ENCODE peak calls at places on chromosomes 13 and 19, in eight cellular contexts. D, X, Y, M, I, L, Z and E are unnamed samples.

GRCh38 chr13:110455941-110456340 is 105.6 kb downstream of the RAB20 start:
- DNase-seq in D (peak), X (peak), Y (peak), M (peak), I (peak), L (peak), Z (peak), E (peak)

GRCh38 chr13:95269756-95270155 is 31.5 kb downstream of the ABCC4 start:
- DNase-seq in D (no peak), X (no peak), Y (no peak), M (no peak), I (no peak), L (no peak), Z (no peak), E (no peak)

GRCh38 chr13:100470841-100471505 is 117.6 kb downstream of the GGACT start:
- DNase-seq in D (no peak), X (no peak), Y (no peak), M (no peak), I (no peak), L (no peak), Z (no peak), E (no peak)

GRCh38 chr13:110265682-110266430 is 41.1 kb downstream of the COL4A1 start:
- DNase-seq in D (no peak), X (no peak), Y (no peak), M (no peak), I (peak), L (no peak), Z (no peak), E (peak)

GRCh38 chr13:106234656-106235055 is 300.8 kb downstream of the EFNB2 start:
- DNase-seq in D (no peak), X (no peak), Y (no peak), M (no peak), I (no peak), L (no peak), Z (no peak), E (no peak)

GRCh38 chr19:40059624-40060023 is 3.6 kb upstream of the ZNF780B start:
- DNase-seq in D (no peak), X (no peak), Y (no peak), M (no peak), I (no peak), L (no peak), Z (no peak), E (no peak)

GRCh38 chr13:111572956-111573355 is 252.5 kb downstream of the TEX29 start:
- DNase-seq in D (no peak), X (no peak), Y (no peak), M (no peak), I (no peak), L (no peak), Z (no peak), E (peak)

GRCh38 chr19:14772467-14772866 is 5.9 kb downstream of the ADGRE2 start:
- DNase-seq in D (no peak), X (no peak), Y (no peak), M (no peak), I (no peak), L (no peak), Z (no peak), E (peak)

GRCh38 chr13:113776231-113777125 is 17.5 kb downstream of the TMEM255B start:
- DNase-seq in D (no peak), X (no peak), Y (no peak), M (no peak), I (no peak), L (no peak), Z (no peak), E (no peak)

GRCh38 chr19:30209617-30210600 is 162.3 kb upstream of the ZNF536 start:
- DNase-seq in D (no peak), X (no peak), Y (no peak), M (no peak), I (no peak), L (no peak), Z (no peak), E (no peak)

GRCh38 chr13:24865158-24865557 is 101.2 kb downstream of the RNF17 start:
- DNase-seq in D (no peak), X (no peak), Y (no peak), M (no peak), I (no peak), L (no peak), Z (no peak), E (no peak)

GRCh38 chr19:2602391-2603181 is 99.9 kb downstream of the GNG7 start:
- DNase-seq in D (peak), X (peak), Y (peak), M (peak), I (peak), L (peak), Z (no peak), E (peak)
- TF ChIP-seq CTCF in D (no peak), X (no peak), Y (no peak), M (no peak), I (no peak), L (peak), Z (no peak), E (no peak)

GRCh38 chr19:48136547-48136946 is 25.9 kb upstream of the PLA2G4C start:
- DNase-seq in D (no peak), X (no peak), Y (no peak), M (no peak), I (no peak), L (no peak), Z (no peak), E (no peak)
- TF ChIP-seq CTCF in D (no peak), X (no peak), Y (no peak), M (no peak), I (no peak), L (no peak), Z (no peak), E (no peak)

DNA sequence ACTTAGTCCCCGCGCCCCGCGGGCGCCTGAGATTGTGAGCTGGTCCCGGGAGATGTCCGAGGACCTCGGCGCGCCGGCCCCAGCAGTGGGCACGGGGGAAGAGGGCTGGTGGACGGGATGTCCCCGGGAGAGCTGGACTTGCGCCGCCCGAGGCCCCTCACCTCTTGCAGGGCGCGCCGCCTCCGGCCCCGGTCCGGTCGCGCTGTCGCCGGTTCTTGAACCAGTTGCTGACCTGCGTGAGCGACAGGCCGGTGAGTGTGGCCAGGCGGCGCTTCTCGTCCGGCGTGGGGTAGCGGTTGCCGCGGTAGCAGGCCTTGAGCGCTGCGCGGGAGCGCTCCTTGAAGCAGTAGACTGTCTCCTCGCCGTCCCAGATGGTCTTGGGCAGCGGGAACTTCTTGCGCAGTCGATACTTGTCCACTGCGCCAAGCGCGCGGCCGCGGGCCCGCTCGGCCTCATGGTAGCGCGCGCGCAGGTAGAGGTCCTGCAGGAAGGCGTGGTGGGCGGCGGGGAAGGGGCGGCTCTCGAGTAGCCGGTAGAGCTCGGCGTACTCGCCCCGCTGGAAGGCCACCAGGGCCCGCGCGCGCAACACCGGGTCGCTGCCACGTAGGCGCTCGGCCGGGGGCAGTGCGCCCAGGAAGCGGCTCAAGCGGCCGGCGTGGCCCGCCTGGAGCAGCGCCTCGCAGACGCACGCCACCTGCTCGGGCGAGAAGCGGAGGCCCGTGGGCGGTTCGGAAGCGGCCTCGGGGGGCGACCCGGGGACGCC is 990 bp downstream of the SIX5 start:
- DNase-seq in D (peak), X (no peak), Y (peak), M (peak), I (peak), L (no peak), Z (no peak), E (peak)
- TF ChIP-seq CTCF in D (no peak), X (no peak), Y (no peak), M (no peak), I (no peak), L (no peak), Z (no peak), E (no peak)

DNA sequence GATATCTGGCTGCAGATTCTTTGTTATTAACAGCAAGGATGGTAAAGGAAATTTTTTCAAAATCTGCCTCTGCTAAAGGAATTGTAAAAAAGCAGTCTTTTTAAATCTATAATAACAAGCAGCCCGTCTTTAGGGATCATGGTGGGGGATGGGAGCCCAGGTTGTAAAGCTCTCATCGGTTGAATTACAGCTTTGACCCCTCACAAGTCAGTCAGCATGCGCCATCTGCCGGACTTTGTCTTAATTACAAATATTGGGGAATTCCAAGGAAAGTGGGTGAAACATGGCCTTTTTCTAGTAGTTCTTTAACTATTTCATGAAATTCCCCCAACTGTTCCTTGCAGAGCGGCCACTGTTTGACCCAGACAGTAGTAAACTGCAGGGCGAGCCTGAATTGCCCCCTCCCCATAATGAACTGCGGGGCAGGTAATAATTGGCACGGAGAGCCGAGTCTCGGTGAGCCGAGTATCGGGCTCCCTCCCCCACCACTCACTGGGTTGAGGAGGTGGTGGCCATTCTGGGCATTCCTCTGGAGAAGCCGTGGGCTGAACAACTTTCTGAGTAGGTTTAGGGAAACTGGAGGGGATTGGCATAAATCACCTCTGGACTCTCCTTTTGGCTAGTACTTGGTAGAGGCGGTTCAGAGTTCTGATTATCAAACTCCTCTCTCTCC is 11.6 kb downstream of the ZNF578 start:
- DNase-seq in D (peak), X (no peak), Y (peak), M (no peak), I (no peak), L (no peak), Z (peak), E (no peak)
- TF ChIP-seq CTCF in D (peak), X (no peak), Y (no peak), M (no peak), I (no peak), L (no peak), Z (no peak), E (no peak)

GRCh38 chr13:44231786-44232516 is 141.7 kb upstream of the SERP2 start:
- DNase-seq in D (peak), X (peak), Y (no peak), M (peak), I (peak), L (peak), Z (peak), E (peak)
- TF ChIP-seq CTCF in D (no peak), X (peak), Y (peak), M (peak), I (no peak), L (no peak), Z (no peak), E (peak)

DNA sequence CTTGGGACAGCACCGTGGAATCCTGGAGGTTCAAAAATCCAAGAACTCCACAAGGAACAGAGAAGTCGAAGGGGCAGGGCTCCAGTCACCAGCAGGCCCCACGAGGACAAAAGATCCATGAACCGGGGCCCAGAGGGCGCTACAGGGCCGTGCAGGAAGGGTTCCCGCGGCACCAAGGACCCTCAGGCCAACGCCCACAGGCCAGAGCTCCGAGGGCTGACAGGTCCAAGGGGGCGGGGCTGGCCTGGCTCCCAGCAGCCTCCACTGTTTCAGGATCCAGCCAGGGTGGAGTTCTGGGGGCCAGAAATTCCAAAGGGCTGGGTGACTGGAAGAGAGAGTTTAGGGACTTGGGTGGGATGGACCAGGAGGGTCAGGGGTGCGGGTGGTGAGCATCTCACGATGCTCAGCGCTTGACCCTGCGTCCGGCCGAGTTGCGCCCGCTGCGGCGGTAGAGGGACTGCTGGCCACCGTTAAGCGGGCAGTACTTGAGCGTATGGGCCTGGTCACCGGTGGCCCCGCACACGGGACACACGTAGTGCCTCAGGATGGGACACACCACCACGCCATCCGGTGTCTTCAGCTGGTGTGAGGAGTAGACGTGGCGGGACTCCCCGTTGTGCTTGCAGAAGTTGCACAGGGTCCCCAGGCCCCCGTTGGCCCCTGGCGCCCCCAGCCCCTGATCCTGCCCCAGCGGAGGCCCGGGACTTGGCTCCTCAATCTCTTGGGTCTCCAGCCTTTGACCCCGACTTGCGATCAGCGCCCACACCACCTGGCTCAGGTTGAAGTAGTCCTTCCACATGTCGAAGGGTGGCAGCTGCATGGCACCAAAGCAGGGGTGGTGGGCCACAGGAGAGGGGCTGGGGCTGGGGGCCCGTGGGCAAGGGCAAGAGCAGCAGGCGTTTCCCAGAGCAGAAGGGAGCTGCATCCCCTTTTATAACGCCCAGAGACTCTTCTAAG is at the start of gene NANOS2:
- DNase-seq in D (peak), X (no peak), Y (peak), M (no peak), I (no peak), L (no peak), Z (peak), E (no peak)
- TF ChIP-seq CTCF in D (no peak), X (no peak), Y (no peak), M (peak), I (no peak), L (no peak), Z (peak), E (no peak)

DNA sequence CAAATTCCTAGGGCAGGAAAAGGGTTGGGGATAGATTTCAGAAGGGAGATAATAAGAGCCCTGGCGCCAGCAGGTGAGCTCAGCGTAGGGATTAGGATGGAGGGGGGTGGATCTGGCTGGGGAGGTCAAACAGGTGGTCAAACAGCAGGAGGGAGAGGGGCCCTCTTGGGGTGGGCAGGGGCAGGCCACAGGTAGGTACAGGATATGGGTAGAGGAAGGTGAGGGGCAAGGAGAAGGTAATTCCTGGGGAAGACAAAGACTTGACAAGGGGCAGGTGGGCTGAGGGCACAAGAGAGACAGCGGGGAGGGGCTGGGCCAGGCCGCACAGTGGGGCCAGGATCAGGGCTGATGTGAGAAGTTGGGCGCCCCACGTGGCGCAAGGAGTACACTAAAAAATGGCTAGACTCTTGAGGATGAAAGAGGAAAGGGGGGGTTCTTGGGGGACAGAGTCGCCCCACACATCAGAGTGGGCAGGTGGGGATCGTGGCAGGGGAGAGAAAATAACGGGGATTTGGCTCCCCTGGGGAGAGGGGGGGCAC is 713 bp downstream of the KRI1 start:
- DNase-seq in D (peak), X (no peak), Y (peak), M (peak), I (no peak), L (no peak), Z (no peak), E (peak)
- TF ChIP-seq CTCF in D (no peak), X (peak), Y (peak), M (peak), I (no peak), L (peak), Z (no peak), E (no peak)

GRCh38 chr13:71979616-71980015 is 112.6 kb upstream of the DACH1 start:
- DNase-seq in D (peak), X (no peak), Y (peak), M (peak), I (no peak), L (no peak), Z (peak), E (no peak)
- TF ChIP-seq CTCF in D (peak), X (peak), Y (no peak), M (peak), I (no peak), L (no peak), Z (no peak), E (peak)

GRCh38 chr19:6357995-6358394 is 3.3 kb upstream of the CLPP start:
- DNase-seq in D (no peak), X (no peak), Y (no peak), M (no peak), I (peak), L (no peak), Z (no peak), E (peak)

GRCh38 chr19:6357174-6357573 is 4.2 kb upstream of the CLPP start:
- DNase-seq in D (no peak), X (no peak), Y (no peak), M (no peak), I (no peak), L (no peak), Z (no peak), E (peak)

GRCh38 chr19:6362024-6362344 is 653 bp downstream of the CLPP start:
- DNase-seq in D (no peak), X (no peak), Y (no peak), M (no peak), I (no peak), L (no peak), Z (no peak), E (no peak)

GRCh38 chr19:6359942-6360341 is 1.4 kb upstream of the CLPP start:
- DNase-seq in D (no peak), X (no peak), Y (no peak), M (no peak), I (no peak), L (no peak), Z (no peak), E (no peak)

GRCh38 chr19:6359517-6359916 is 1.8 kb upstream of the CLPP start:
- DNase-seq in D (no peak), X (no peak), Y (no peak), M (no peak), I (no peak), L (no peak), Z (no peak), E (peak)
- TF ChIP-seq CTCF in D (no peak), X (no peak), Y (no peak), M (no peak), I (no peak), L (no peak), Z (no peak), E (no peak)

GRCh38 chr13:61466280-61466679 is 50.6 kb upstream of the PCDH20 start:
- DNase-seq in D (peak), X (no peak), Y (peak), M (no peak), I (no peak), L (no peak), Z (no peak), E (no peak)
- TF ChIP-seq CTCF in D (no peak), X (no peak), Y (no peak), M (peak), I (no peak), L (no peak), Z (no peak), E (no peak)